ENCODE peak calls at places on chromosomes 12 and 14, in ten cellular contexts. One of them, this sample, is unnamed.

GRCh38 chr12:4140607-4141301 is 132.8 kb upstream of the CCND2 start:
- DNase-seq in heart right ventricle: no peak
- DNase-seq in IMR-90: no peak
- DNase-seq in A549: no peak
- DNase-seq in cardiac muscle cell: no peak
- DNase-seq in astrocyte of the spinal cord: no peak
- DNase-seq in left lung: no peak
- DNase-seq in epithelial cell of esophagus: no peak
- DNase-seq in cardiac fibroblast: no peak
- DNase-seq in HCT116: no peak
- DNase-seq in this sample: peak

GRCh38 chr12:28961948-28962384 is 187.1 kb upstream of the FAR2 start:
- DNase-seq in heart right ventricle: no peak
- DNase-seq in IMR-90: no peak
- DNase-seq in A549: no peak
- DNase-seq in cardiac muscle cell: no peak
- DNase-seq in astrocyte of the spinal cord: peak
- DNase-seq in left lung: no peak
- DNase-seq in epithelial cell of esophagus: no peak
- DNase-seq in cardiac fibroblast: peak
- DNase-seq in HCT116: no peak
- DNase-seq in this sample: no peak

GRCh38 chr12:9364224-9365176 is 156.3 kb upstream of the PZP start:
- DNase-seq in heart right ventricle: no peak
- DNase-seq in IMR-90: peak
- DNase-seq in A549: no peak
- DNase-seq in cardiac muscle cell: no peak
- DNase-seq in astrocyte of the spinal cord: peak
- DNase-seq in left lung: no peak
- DNase-seq in epithelial cell of esophagus: peak
- DNase-seq in cardiac fibroblast: peak
- DNase-seq in HCT116: no peak
- DNase-seq in this sample: no peak

GRCh38 chr14:55107766-55108554 is 21.1 kb upstream of the LGALS3 start:
- DNase-seq in heart right ventricle: peak
- DNase-seq in IMR-90: peak
- DNase-seq in A549: peak
- DNase-seq in cardiac muscle cell: no peak
- DNase-seq in astrocyte of the spinal cord: peak
- DNase-seq in left lung: peak
- DNase-seq in epithelial cell of esophagus: peak
- DNase-seq in cardiac fibroblast: peak
- DNase-seq in HCT116: peak
- DNase-seq in this sample: peak

GRCh38 chr12:24754690-24755638 is 193.9 kb downstream of the BCAT1 start:
- DNase-seq in heart right ventricle: no peak
- DNase-seq in IMR-90: peak
- DNase-seq in A549: no peak
- DNase-seq in cardiac muscle cell: no peak
- DNase-seq in astrocyte of the spinal cord: peak
- DNase-seq in left lung: no peak
- DNase-seq in epithelial cell of esophagus: peak
- DNase-seq in cardiac fibroblast: peak
- DNase-seq in HCT116: no peak
- DNase-seq in this sample: peak

GRCh38 chr12:116125084-116125483 is 152.4 kb downstream of the MED13L start:
- DNase-seq in heart right ventricle: no peak
- DNase-seq in IMR-90: no peak
- DNase-seq in A549: no peak
- DNase-seq in cardiac muscle cell: no peak
- DNase-seq in astrocyte of the spinal cord: no peak
- DNase-seq in left lung: no peak
- DNase-seq in epithelial cell of esophagus: no peak
- DNase-seq in cardiac fibroblast: no peak
- DNase-seq in HCT116: no peak
- DNase-seq in this sample: no peak

GRCh38 chr14:70640938-70641547 is 673 bp upstream of the TTC9 start:
- DNase-seq in heart right ventricle: no peak
- DNase-seq in IMR-90: peak
- DNase-seq in A549: peak
- DNase-seq in cardiac muscle cell: no peak
- DNase-seq in astrocyte of the spinal cord: peak
- DNase-seq in left lung: peak
- DNase-seq in epithelial cell of esophagus: peak
- DNase-seq in cardiac fibroblast: no peak
- DNase-seq in HCT116: no peak
- DNase-seq in this sample: peak

GRCh38 chr12:55019784-55020183 is at the start of gene NEUROD4:
- DNase-seq in heart right ventricle: peak
- DNase-seq in IMR-90: peak
- DNase-seq in A549: no peak
- DNase-seq in cardiac muscle cell: peak
- DNase-seq in astrocyte of the spinal cord: peak
- DNase-seq in left lung: peak
- DNase-seq in epithelial cell of esophagus: peak
- DNase-seq in cardiac fibroblast: peak
- DNase-seq in HCT116: peak
- DNase-seq in this sample: peak

GRCh38 chr14:49923881-49924280 is 31.0 kb downstream of the ARF6 start:
- DNase-seq in heart right ventricle: no peak
- DNase-seq in IMR-90: no peak
- DNase-seq in A549: no peak
- DNase-seq in cardiac muscle cell: no peak
- DNase-seq in astrocyte of the spinal cord: no peak
- DNase-seq in left lung: no peak
- DNase-seq in epithelial cell of esophagus: no peak
- DNase-seq in cardiac fibroblast: no peak
- DNase-seq in HCT116: no peak
- DNase-seq in this sample: no peak

GRCh38 chr12:713281-713875 is 39.0 kb upstream of the WNK1 start:
- DNase-seq in heart right ventricle: no peak
- DNase-seq in IMR-90: no peak
- DNase-seq in A549: no peak
- DNase-seq in cardiac muscle cell: no peak
- DNase-seq in astrocyte of the spinal cord: no peak
- DNase-seq in left lung: no peak
- DNase-seq in epithelial cell of esophagus: no peak
- DNase-seq in cardiac fibroblast: no peak
- DNase-seq in HCT116: no peak
- DNase-seq in this sample: no peak

GRCh38 chr12:50786498-50787231 is 22.8 kb downstream of the ATF1 start:
- DNase-seq in heart right ventricle: no peak
- DNase-seq in IMR-90: peak
- DNase-seq in A549: peak
- DNase-seq in cardiac muscle cell: no peak
- DNase-seq in astrocyte of the spinal cord: peak
- DNase-seq in left lung: no peak
- DNase-seq in epithelial cell of esophagus: peak
- DNase-seq in cardiac fibroblast: peak
- DNase-seq in HCT116: peak
- DNase-seq in this sample: peak

DNA sequence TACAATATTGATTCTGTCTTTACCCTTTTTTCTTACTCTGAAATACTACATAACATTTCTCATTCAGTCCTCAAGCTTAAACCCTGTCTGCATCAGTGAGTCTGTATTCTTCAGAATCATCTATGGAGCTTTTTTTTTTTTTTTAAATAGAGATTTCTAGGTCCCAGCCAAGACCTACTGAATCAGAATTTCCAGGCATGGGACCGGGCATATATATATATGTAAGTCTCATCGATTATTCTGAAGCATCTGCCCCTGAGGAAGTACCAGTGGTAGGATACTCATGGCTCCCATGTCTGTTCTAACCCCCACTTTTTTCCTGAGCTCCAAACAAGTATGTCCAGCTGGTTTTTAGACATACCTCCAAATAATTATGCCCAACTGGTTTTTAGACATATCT is 6.1 kb downstream of the DDX47 start:
- DNase-seq in heart right ventricle: no peak
- DNase-seq in IMR-90: no peak
- DNase-seq in A549: no peak
- DNase-seq in cardiac muscle cell: no peak
- DNase-seq in astrocyte of the spinal cord: no peak
- DNase-seq in left lung: no peak
- DNase-seq in epithelial cell of esophagus: no peak
- DNase-seq in cardiac fibroblast: no peak
- DNase-seq in HCT116: no peak
- DNase-seq in this sample: no peak
- H3K4me3 ChIP-seq in heart right ventricle: no peak
- H3K4me3 ChIP-seq in IMR-90: no peak
- H3K4me3 ChIP-seq in A549: no peak
- H3K4me3 ChIP-seq in cardiac muscle cell: no peak
- H3K4me3 ChIP-seq in astrocyte of the spinal cord: no peak
- H3K4me3 ChIP-seq in left lung: no peak
- H3K4me3 ChIP-seq in epithelial cell of esophagus: no peak
- H3K4me3 ChIP-seq in cardiac fibroblast: no peak
- H3K4me3 ChIP-seq in HCT116: peak
- H3K4me3 ChIP-seq in this sample: no peak

DNA sequence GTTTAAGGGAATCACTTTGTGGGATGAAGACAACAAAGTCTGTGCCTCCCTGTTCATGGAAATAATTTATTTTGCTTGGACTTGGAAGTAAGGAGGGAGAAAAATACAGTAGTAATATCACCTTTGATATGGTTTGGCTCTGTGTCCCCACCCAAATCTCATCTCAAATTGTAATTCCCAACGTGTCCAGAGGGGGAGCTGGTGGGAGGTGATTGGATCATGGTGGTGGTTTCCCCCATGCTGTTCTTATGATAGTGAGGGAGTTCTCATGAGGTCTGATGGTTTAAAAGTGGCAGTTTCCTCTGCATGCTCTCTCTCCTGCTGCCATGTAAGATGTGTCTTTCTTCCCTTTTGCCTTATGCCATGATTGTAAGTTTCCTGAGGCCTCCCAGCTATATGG is 460.7 kb downstream of the NOVA1 start:
- DNase-seq in heart right ventricle: no peak
- DNase-seq in IMR-90: no peak
- DNase-seq in A549: no peak
- DNase-seq in cardiac muscle cell: no peak
- DNase-seq in astrocyte of the spinal cord: no peak
- DNase-seq in left lung: no peak
- DNase-seq in epithelial cell of esophagus: no peak
- DNase-seq in cardiac fibroblast: no peak
- DNase-seq in HCT116: no peak
- DNase-seq in this sample: peak
- TF ChIP-seq CTCF in heart right ventricle: no peak
- TF ChIP-seq CTCF in IMR-90: no peak
- TF ChIP-seq CTCF in A549: no peak
- TF ChIP-seq CTCF in cardiac muscle cell: no peak
- TF ChIP-seq CTCF in astrocyte of the spinal cord: peak
- TF ChIP-seq CTCF in left lung: no peak
- TF ChIP-seq CTCF in epithelial cell of esophagus: no peak
- TF ChIP-seq CTCF in cardiac fibroblast: peak
- TF ChIP-seq CTCF in HCT116: no peak
- TF ChIP-seq CTCF in this sample: peak

GRCh38 chr14:96309907-96310330 is 53.2 kb downstream of the ATG2B start:
- DNase-seq in heart right ventricle: no peak
- DNase-seq in IMR-90: peak
- DNase-seq in A549: peak
- DNase-seq in cardiac muscle cell: no peak
- DNase-seq in astrocyte of the spinal cord: peak
- DNase-seq in left lung: no peak
- DNase-seq in epithelial cell of esophagus: no peak
- DNase-seq in cardiac fibroblast: peak
- DNase-seq in HCT116: no peak
- DNase-seq in this sample: no peak

GRCh38 chr14:96303981-96304380 is 48.0 kb downstream of the BDKRB1 start:
- DNase-seq in heart right ventricle: no peak
- DNase-seq in IMR-90: no peak
- DNase-seq in A549: no peak
- DNase-seq in cardiac muscle cell: no peak
- DNase-seq in astrocyte of the spinal cord: peak
- DNase-seq in left lung: no peak
- DNase-seq in epithelial cell of esophagus: no peak
- DNase-seq in cardiac fibroblast: no peak
- DNase-seq in HCT116: no peak
- DNase-seq in this sample: no peak

GRCh38 chr14:96304956-96305355 is 48.9 kb downstream of the BDKRB1 start:
- DNase-seq in heart right ventricle: no peak
- DNase-seq in IMR-90: no peak
- DNase-seq in A549: no peak
- DNase-seq in cardiac muscle cell: peak
- DNase-seq in astrocyte of the spinal cord: no peak
- DNase-seq in left lung: no peak
- DNase-seq in epithelial cell of esophagus: peak
- DNase-seq in cardiac fibroblast: no peak
- DNase-seq in HCT116: peak
- DNase-seq in this sample: no peak

GRCh38 chr14:96307434-96307833 is 51.4 kb downstream of the BDKRB1 start:
- DNase-seq in heart right ventricle: no peak
- DNase-seq in IMR-90: no peak
- DNase-seq in A549: peak
- DNase-seq in cardiac muscle cell: peak
- DNase-seq in astrocyte of the spinal cord: no peak
- DNase-seq in left lung: no peak
- DNase-seq in epithelial cell of esophagus: no peak
- DNase-seq in cardiac fibroblast: no peak
- DNase-seq in HCT116: no peak
- DNase-seq in this sample: no peak

GRCh38 chr14:96309128-96309906 is 53.3 kb downstream of the BDKRB1 start:
- DNase-seq in heart right ventricle: no peak
- DNase-seq in IMR-90: no peak
- DNase-seq in A549: peak
- DNase-seq in cardiac muscle cell: no peak
- DNase-seq in astrocyte of the spinal cord: no peak
- DNase-seq in left lung: no peak
- DNase-seq in epithelial cell of esophagus: no peak
- DNase-seq in cardiac fibroblast: no peak
- DNase-seq in HCT116: no peak
- DNase-seq in this sample: peak
- H3K4me3 ChIP-seq in heart right ventricle: no peak
- H3K4me3 ChIP-seq in IMR-90: no peak
- H3K4me3 ChIP-seq in A549: peak
- H3K4me3 ChIP-seq in cardiac muscle cell: no peak
- H3K4me3 ChIP-seq in astrocyte of the spinal cord: no peak
- H3K4me3 ChIP-seq in left lung: no peak
- H3K4me3 ChIP-seq in epithelial cell of esophagus: no peak
- H3K4me3 ChIP-seq in cardiac fibroblast: no peak
- H3K4me3 ChIP-seq in HCT116: no peak
- H3K4me3 ChIP-seq in this sample: peak

DNA sequence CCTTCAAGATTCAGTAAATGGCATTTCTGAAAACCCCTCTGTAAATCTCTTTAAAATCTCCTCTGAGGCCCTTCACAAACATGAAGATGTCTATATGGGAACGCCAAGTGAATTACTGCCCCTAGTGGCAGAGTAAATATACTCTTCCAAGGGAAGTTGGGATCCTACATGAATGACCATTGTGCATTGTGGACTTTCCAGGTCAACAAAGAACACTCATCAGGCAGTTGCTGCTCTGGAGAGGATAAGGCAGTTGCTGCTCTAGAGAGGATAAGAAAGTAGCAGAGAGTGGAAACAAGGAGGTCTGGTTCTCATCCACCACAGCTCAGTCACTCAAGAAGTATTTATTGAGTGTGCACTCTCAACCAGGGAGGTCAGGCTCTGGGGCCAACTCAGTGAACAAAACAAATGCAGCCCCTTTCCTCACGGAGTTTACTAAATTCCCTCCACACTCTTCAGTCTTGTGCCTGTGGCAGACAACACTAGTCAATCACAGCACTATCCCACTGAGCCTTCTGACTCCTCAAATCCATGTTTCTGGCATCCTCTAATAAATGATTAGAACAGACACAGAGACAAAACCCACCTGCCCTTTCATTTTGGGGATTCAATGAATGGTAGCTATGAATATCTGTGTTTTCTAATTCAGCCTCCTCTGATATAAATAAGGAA is 52.9 kb downstream of the SVOP start:
- DNase-seq in heart right ventricle: no peak
- DNase-seq in IMR-90: no peak
- DNase-seq in A549: peak
- DNase-seq in cardiac muscle cell: peak
- DNase-seq in astrocyte of the spinal cord: no peak
- DNase-seq in left lung: no peak
- DNase-seq in epithelial cell of esophagus: peak
- DNase-seq in cardiac fibroblast: no peak
- DNase-seq in HCT116: peak
- DNase-seq in this sample: peak
- TF ChIP-seq CTCF in heart right ventricle: peak
- TF ChIP-seq CTCF in IMR-90: peak
- TF ChIP-seq CTCF in A549: peak
- TF ChIP-seq CTCF in cardiac muscle cell: peak
- TF ChIP-seq CTCF in astrocyte of the spinal cord: peak
- TF ChIP-seq CTCF in left lung: no peak
- TF ChIP-seq CTCF in epithelial cell of esophagus: peak
- TF ChIP-seq CTCF in cardiac fibroblast: no peak
- TF ChIP-seq CTCF in HCT116: peak
- TF ChIP-seq CTCF in this sample: peak

This sample was measured in Caco-2.